ENCODE peak calls at places on chromosome 14, in eight cellular contexts. W, P, A, T, F, Y, V and M are unnamed samples.

GRCh38 chr14:80150301-80150700 is 61.0 kb downstream of the DIO2 start:
- DNase-seq in V (peak), Y (no peak), T (no peak), F (no peak), W (no peak), P (no peak), A (no peak), M (no peak)

GRCh38 chr14:54894995-54895394 is 7.6 kb downstream of the GCH1 start:
- DNase-seq in T (no peak), W (no peak), F (no peak), V (peak), P (no peak), Y (no peak), A (no peak), M (no peak)

GRCh38 chr14:94560291-94560665 is 964 bp upstream of the SERPINA4 start:
- DNase-seq in F (no peak), A (no peak), W (no peak), V (no peak), P (no peak), T (no peak), Y (no peak), M (peak)

GRCh38 chr14:87131879-87132278 is 861.1 kb downstream of the GALC start:
- DNase-seq in Y (no peak), W (no peak), P (no peak), F (no peak), A (no peak), V (peak), T (no peak), M (no peak)

GRCh38 chr14:24353551-24354529 is 14.0 kb upstream of the RIPK3 start:
- DNase-seq in W (no peak), T (no peak), V (peak), Y (no peak), F (no peak), A (no peak), P (no peak), M (no peak)

GRCh38 chr14:51533160-51533559 is 118.5 kb upstream of the FRMD6 start:
- DNase-seq in V (peak), T (no peak), W (no peak), F (no peak), Y (no peak), P (no peak), A (no peak), M (no peak)

GRCh38 chr14:75647650-75648049 is 13.0 kb downstream of the ERG28 start:
- DNase-seq in V (no peak), T (no peak), P (no peak), Y (no peak), F (no peak), A (no peak), W (no peak), M (no peak)

GRCh38 chr14:71800878-71801277 is 131.4 kb upstream of the RGS6 start:
- DNase-seq in T (no peak), W (no peak), V (no peak), F (no peak), A (no peak), Y (no peak), P (no peak), M (no peak)

GRCh38 chr14:102046337-102047278 is 40.2 kb downstream of the HSP90AA1 start:
- DNase-seq in V (peak), W (peak), A (peak), P (no peak), Y (no peak), T (peak), F (peak), M (peak)

GRCh38 chr14:91135039-91135438 is 21.2 kb downstream of the DGLUCY start:
- DNase-seq in A (no peak), P (no peak), Y (no peak), W (no peak), F (no peak), V (peak), T (no peak), M (no peak)

GRCh38 chr14:65281991-65282908 is 130.3 kb upstream of the FUT8 start:
- DNase-seq in P (no peak), W (no peak), Y (peak), V (no peak), T (peak), F (peak), A (no peak), M (no peak)

GRCh38 chr14:45181329-45181728 is 45.6 kb downstream of the FANCM start:
- DNase-seq in V (peak), A (no peak), W (no peak), P (no peak), Y (no peak), T (no peak), F (no peak), M (no peak)

GRCh38 chr14:79134346-79134745 is 964.2 kb downstream of the NRXN3 start:
- DNase-seq in F (no peak), P (no peak), W (no peak), Y (no peak), A (no peak), T (no peak), V (no peak), M (no peak)

GRCh38 chr14:103735439-103735814 is 19.8 kb downstream of the ZFYVE21 start:
- DNase-seq in Y (no peak), V (no peak), P (no peak), F (no peak), W (no peak), A (peak), T (no peak), M (no peak)

GRCh38 chr14:23602181-23603095 is 23.8 kb upstream of the JPH4 start:
- DNase-seq in A (no peak), V (no peak), T (no peak), P (no peak), F (no peak), Y (no peak), W (no peak), M (no peak)

GRCh38 chr14:81401420-81402122 is 1.4 kb upstream of the STON2 start:
- DNase-seq in T (no peak), V (peak), A (no peak), Y (no peak), P (peak), W (no peak), F (no peak), M (peak)

GRCh38 chr14:45252356-45253069 is 489 bp downstream of the MIS18BP1 start:
- DNase-seq in Y (no peak), W (no peak), T (no peak), A (no peak), P (no peak), F (no peak), V (peak), M (no peak)

GRCh38 chr14:71236430-71236829 is 329.2 kb downstream of the PCNX1 start:
- DNase-seq in Y (no peak), A (no peak), V (peak), T (no peak), W (no peak), P (no peak), F (no peak), M (no peak)

GRCh38 chr14:29039171-29039570 is 272.6 kb downstream of the FOXG1 start:
- DNase-seq in W (no peak), V (no peak), Y (no peak), A (no peak), P (no peak), T (no peak), F (no peak), M (no peak)

GRCh38 chr14:105180598-105181528 is at the start of gene NUDT14:
- DNase-seq in A (peak), F (no peak), P (no peak), V (peak), W (peak), T (no peak), Y (peak), M (peak)

GRCh38 chr14:77284066-77284855 is 13.3 kb upstream of the NGB start:
- DNase-seq in W (no peak), P (no peak), Y (no peak), F (no peak), V (no peak), A (no peak), T (no peak), M (no peak)

GRCh38 chr14:56657604-56658003 is 78.0 kb downstream of the TMEM260 start:
- DNase-seq in F (no peak), Y (no peak), A (no peak), W (no peak), V (no peak), P (no peak), T (no peak), M (no peak)
- H3K4me3 ChIP-seq in F (no peak), Y (no peak), A (no peak), W (no peak), V (no peak), P (no peak), T (no peak), M (no peak)

GRCh38 chr14:32434880-32435279 is 105.8 kb downstream of the AKAP6 start:
- DNase-seq in T (no peak), P (no peak), W (no peak), V (no peak), A (no peak), F (no peak), Y (no peak), M (no peak)

GRCh38 chr14:32430326-32430725 is 101.2 kb downstream of the AKAP6 start:
- DNase-seq in A (no peak), T (no peak), V (peak), F (no peak), Y (no peak), P (no peak), W (no peak), M (no peak)

GRCh38 chr14:32434180-32434579 is 105.1 kb downstream of the AKAP6 start:
- DNase-seq in Y (no peak), F (no peak), P (no peak), T (no peak), W (no peak), A (no peak), V (no peak), M (no peak)

GRCh38 chr14:32435411-32435810 is 106.3 kb downstream of the AKAP6 start:
- DNase-seq in T (no peak), F (no peak), Y (no peak), P (no peak), A (no peak), V (no peak), W (no peak), M (no peak)

DNA sequence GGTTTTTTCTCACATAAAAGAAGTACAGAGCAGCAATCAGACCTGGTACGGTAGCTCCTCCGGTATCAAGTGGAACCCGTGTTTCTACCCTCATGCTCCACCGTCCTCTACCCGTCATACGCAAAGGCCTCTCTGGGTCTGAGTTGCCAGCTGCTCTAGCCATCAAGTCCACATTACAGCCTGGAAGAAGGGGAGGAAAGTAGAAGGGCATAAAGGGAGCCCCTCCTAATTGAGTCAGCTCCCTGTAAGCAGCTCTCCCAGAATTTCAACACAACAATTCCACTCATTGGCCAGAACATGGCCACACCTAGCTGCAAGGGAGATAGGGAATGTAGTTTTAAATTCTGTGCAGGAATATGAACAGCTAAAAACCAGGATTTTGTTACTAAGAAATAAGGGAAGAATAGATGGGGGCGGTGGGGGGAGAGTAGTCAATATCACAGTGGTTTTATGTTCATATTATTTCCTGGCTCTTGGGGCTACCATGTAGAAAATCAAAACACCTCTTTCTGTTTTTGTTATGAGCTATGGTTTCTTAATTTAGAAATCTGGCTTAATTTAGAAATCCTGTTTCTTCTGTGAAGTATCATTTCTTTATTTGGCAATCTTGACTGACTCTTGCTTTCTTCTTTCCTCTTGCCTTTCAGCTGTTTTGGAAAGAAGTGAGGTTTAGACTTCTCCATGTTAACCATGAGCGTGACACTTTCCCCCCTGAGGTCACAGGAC is 103.9 kb downstream of the AKAP6 start:
- DNase-seq in F (peak), P (no peak), W (no peak), T (no peak), A (no peak), V (peak), Y (no peak), M (no peak)
- H3K4me3 ChIP-seq in F (peak), P (no peak), W (no peak), T (no peak), A (peak), V (no peak), Y (no peak), M (no peak)

GRCh38 chr14:66507181-66507721 is 696 bp upstream of the GPHN start:
- DNase-seq in T (no peak), W (no peak), F (no peak), Y (no peak), A (no peak), P (no peak), V (no peak), M (no peak)

GRCh38 chr14:66508846-66509621 is 1.1 kb downstream of the GPHN start:
- DNase-seq in P (no peak), V (peak), Y (peak), W (peak), F (peak), A (peak), T (peak), M (peak)

GRCh38 chr14:66509874-66510273 is 1.9 kb downstream of the GPHN start:
- DNase-seq in Y (no peak), W (no peak), A (no peak), T (no peak), F (no peak), V (peak), P (no peak), M (no peak)

GRCh38 chr14:66508547-66508845 is 549 bp downstream of the GPHN start:
- DNase-seq in T (no peak), V (no peak), A (no peak), W (no peak), P (no peak), Y (no peak), F (no peak), M (no peak)

DNA sequence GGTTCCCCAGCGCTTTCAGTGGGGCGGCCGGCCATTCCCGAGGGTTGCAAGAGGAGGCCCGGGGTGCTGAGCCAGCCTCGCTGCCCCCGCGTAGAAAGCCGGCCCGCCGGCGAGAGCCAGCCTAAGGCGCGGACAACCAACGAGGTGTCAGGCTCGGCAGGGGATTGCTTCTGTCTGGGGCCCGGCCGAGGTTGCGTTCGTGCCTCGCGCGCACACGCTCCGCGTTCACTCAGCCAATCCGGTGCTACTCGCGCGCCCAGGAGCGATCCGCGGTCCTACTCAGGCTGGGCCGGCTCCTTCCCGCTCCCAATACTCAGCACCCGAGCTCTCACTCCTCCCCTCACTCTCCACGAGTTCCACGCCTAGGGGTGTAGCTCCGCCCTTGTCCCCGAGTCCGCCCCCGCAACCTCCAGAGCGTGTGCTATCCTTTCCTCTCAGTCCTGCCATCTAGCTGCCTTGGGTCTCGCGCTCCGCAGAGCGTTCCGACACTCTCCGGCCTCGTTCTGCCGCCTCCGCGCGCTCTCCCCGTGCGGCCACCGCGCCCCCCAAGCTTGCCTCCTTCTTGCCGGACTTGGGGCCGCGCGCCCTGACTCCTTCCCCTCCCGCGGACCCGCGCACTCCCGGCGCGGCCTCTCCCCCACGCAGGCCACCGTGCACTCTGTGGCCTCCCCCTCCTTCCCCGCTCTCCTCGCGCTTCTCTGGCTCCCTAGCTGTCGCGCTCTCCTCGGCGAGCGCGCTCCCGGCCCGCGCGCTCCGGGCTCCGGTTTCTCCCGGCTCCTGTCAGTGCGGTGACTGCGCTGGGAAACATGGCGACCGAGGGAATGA is at the start of gene GPHN:
- DNase-seq in W (peak), V (peak), T (peak), Y (peak), F (peak), A (peak), P (peak), M (peak)
- H3K4me3 ChIP-seq in W (peak), V (peak), T (peak), Y (peak), F (peak), A (peak), P (peak), M (peak)

DNA sequence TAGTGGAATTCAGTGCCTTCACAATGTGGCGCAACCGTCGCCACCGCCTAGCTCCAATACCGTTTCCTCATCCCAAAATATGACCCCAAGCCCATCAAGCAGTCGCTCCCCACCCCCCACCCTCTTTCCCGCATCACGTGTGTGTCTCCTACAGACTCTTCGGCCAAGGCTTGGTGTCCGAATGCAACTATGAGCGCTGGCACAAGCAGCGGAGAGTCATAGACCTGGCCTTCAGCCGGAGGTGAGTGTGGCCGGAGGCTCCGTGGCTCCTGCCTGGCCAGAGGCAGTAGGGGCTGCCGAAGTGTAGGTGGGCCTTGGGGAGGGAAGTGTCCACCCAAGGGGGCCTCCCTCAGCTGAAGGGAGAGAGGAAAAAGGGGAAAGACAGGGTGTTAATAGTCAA is 15.8 kb downstream of the CYP46A1 start:
- DNase-seq in A (no peak), V (no peak), P (no peak), Y (peak), T (no peak), F (no peak), W (no peak), M (no peak)
- H3K4me3 ChIP-seq in A (no peak), V (no peak), P (no peak), Y (no peak), T (no peak), F (no peak), W (no peak), M (no peak)

GRCh38 chr14:96309128-96309906 is 53.3 kb downstream of the BDKRB1 start:
- DNase-seq in F (no peak), A (no peak), P (no peak), V (no peak), Y (no peak), W (no peak), T (no peak), M (no peak)
- H3K4me3 ChIP-seq in F (no peak), A (no peak), P (no peak), V (no peak), Y (no peak), W (no peak), T (no peak), M (no peak)

DNA sequence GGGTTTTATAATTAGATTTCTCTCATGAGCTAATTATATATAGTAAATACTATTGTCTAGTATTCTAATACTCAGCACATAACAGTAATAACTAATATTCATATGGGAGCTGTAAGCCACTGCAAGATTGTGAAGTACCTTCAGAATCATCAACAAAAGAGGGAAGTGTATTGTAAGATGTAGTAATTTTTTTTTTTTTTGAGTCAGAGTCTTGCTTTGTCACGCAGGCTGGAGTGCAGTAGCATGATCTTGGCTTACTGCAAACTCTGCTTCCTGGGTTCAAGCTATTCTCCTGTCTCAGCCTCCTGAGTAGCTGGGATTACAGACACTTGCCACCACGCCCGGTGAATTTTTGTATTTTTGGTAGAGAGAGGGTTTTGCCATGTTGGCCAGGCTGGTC is 3.1 kb downstream of the GPR33 start:
- DNase-seq in V (peak), Y (no peak), W (no peak), A (no peak), P (no peak), F (no peak), T (no peak), M (no peak)
- H3K4me3 ChIP-seq in V (no peak), Y (no peak), W (no peak), A (no peak), P (no peak), F (no peak), T (no peak), M (no peak)

GRCh38 chr14:52546318-52546670 is 6.0 kb downstream of the TXNDC16 start:
- DNase-seq in F (no peak), V (no peak), Y (no peak), W (no peak), T (no peak), A (no peak), P (no peak), M (no peak)
- H3K4me3 ChIP-seq in F (no peak), V (no peak), Y (no peak), W (no peak), T (no peak), A (no peak), P (no peak), M (no peak)

GRCh38 chr14:63795532-63795931 is 57.3 kb upstream of the SYNE2 start:
- DNase-seq in F (no peak), P (no peak), T (no peak), V (no peak), W (no peak), A (no peak), Y (no peak), M (no peak)

GRCh38 chr14:63800651-63801385 is 52.0 kb upstream of the SYNE2 start:
- DNase-seq in P (no peak), T (no peak), V (peak), W (no peak), Y (no peak), A (no peak), F (no peak), M (no peak)

GRCh38 chr14:63800083-63800482 is 52.7 kb upstream of the SYNE2 start:
- DNase-seq in F (no peak), W (no peak), A (no peak), P (no peak), T (no peak), Y (no peak), V (no peak), M (no peak)
- H3K4me3 ChIP-seq in F (peak), W (peak), A (peak), P (no peak), T (no peak), Y (no peak), V (no peak), M (no peak)

DNA sequence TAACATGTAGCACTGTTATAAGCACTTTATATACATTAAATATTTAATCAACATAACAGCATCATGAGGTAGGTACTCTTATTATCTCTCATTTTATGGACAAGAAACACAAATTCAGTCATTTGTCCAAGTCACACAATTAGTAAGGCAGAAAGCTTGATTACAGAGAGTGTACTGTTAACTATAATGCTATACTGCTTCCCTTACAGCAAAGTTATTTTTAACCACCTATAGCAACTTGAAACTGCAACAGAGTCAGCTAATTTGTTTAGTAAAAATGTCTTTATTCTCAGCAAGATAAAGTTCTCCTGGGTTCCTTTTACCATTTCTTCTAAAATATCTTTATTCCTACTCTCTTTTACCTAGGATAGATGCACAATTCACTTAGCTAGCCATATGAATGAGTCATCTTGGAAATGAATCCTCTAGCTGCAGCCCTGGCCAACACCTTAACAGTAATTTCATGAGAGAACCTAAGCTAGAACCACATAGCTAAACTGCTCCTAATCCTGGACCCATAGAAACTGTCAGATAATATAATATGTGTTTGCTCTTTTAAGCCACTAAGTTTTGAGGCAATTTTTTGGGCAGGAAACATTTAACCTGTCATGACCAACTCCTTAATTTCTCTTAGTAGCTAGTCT is 90.2 kb upstream of the HECTD1 start:
- DNase-seq in V (peak), F (no peak), W (no peak), T (no peak), Y (no peak), P (no peak), A (no peak), M (no peak)
- H3K4me3 ChIP-seq in V (no peak), F (no peak), W (no peak), T (no peak), Y (no peak), P (no peak), A (no peak), M (no peak)